ENCODE peak calls at places on chromosome 11, in six cellular contexts. Y is NCI-H524; Z is AG08396; R is GM06990; M is Kasumi-1; G is activated naive CD4-positive, alpha-beta T cell. Q is an unnamed sample.

GRCh38 chr11:61362542-61362875 is 335 bp downstream of the TMEM138 start:
- DNase-seq in Y (no peak), Z (peak), R (no peak), M (no peak), G (no peak), Q (peak)

GRCh38 chr11:60854847-60855725 is 664 bp downstream of the PTGDR2 start:
- DNase-seq in Y (no peak), Z (no peak), R (no peak), M (no peak), G (no peak), Q (peak)

GRCh38 chr11:95589893-95590612 is 199.5 kb downstream of the FAM76B start:
- DNase-seq in Y (no peak), Z (no peak), R (no peak), M (no peak), G (no peak), Q (no peak)

GRCh38 chr11:46895821-46896220 is 22.5 kb downstream of the LRP4 start:
- DNase-seq in Y (no peak), Z (peak), R (no peak), M (no peak), G (no peak), Q (no peak)

GRCh38 chr11:105372214-105372613 is 232.6 kb upstream of the CARD18 start:
- DNase-seq in Y (no peak), Z (no peak), R (no peak), M (no peak), G (no peak), Q (no peak)

GRCh38 chr11:64760759-64761417 is 1.1 kb upstream of the PYGM start:
- DNase-seq in Y (no peak), Z (peak), R (no peak), M (no peak), G (no peak), Q (peak)

GRCh38 chr11:107493117-107493516 is 35.5 kb upstream of the CWF19L2 start:
- DNase-seq in Y (no peak), Z (no peak), R (no peak), M (no peak), G (no peak), Q (no peak)

GRCh38 chr11:83299681-83300080 is 13.5 kb upstream of the CCDC90B start:
- DNase-seq in Y (no peak), Z (no peak), R (no peak), M (no peak), G (no peak), Q (no peak)

GRCh38 chr11:62402226-62402625 is 16.6 kb upstream of the SCGB1A1 start:
- DNase-seq in Y (no peak), Z (no peak), R (no peak), M (no peak), G (no peak), Q (no peak)

GRCh38 chr11:33722579-33723234 is 13.5 kb downstream of the CD59 start:
- DNase-seq in Y (no peak), Z (no peak), R (no peak), M (no peak), G (no peak), Q (peak)

GRCh38 chr11:3747704-3748103 is 49.6 kb downstream of the NUP98 start:
- DNase-seq in Y (no peak), Z (peak), R (no peak), M (peak), G (no peak), Q (no peak)

GRCh38 chr11:129817282-129818051 is 1.8 kb downstream of the TMEM45B start:
- DNase-seq in Y (no peak), Z (no peak), R (no peak), M (no peak), G (no peak), Q (no peak)

GRCh38 chr11:35615911-35616900 is 2.1 kb upstream of the FJX1 start:
- DNase-seq in Y (peak), Z (peak), R (no peak), M (peak), G (no peak), Q (peak)

GRCh38 chr11:130611791-130612251 is 163.4 kb downstream of the ADAMTS15 start:
- DNase-seq in Y (no peak), Z (peak), R (no peak), M (no peak), G (no peak), Q (no peak)

GRCh38 chr11:93368022-93368421 is 37.5 kb downstream of the DEUP1 start:
- DNase-seq in Y (no peak), Z (no peak), R (no peak), M (no peak), G (no peak), Q (no peak)

GRCh38 chr11:132792341-132793140 is 739.8 kb downstream of the OPCML start:
- DNase-seq in Y (no peak), Z (no peak), R (no peak), M (no peak), G (no peak), Q (no peak)

GRCh38 chr11:94721565-94722292 is 46.4 kb upstream of the AMOTL1 start:
- DNase-seq in Y (no peak), Z (no peak), R (no peak), M (no peak), G (no peak), Q (no peak)

GRCh38 chr11:73978576-73979086 is 4.0 kb downstream of the UCP2 start:
- DNase-seq in Y (no peak), Z (no peak), R (no peak), M (no peak), G (no peak), Q (no peak)

GRCh38 chr11:107006076-107006833 is 12.0 kb downstream of the GUCY1A2 start:
- DNase-seq in Y (no peak), Z (no peak), R (no peak), M (no peak), G (no peak), Q (peak)

GRCh38 chr11:134349109-134349801 is 17.5 kb downstream of the GLB1L2 start:
- DNase-seq in Y (no peak), Z (no peak), R (no peak), M (no peak), G (no peak), Q (no peak)

GRCh38 chr11:68946416-68947090 is 34.2 kb downstream of the MRGPRD start:
- DNase-seq in Y (no peak), Z (peak), R (no peak), M (no peak), G (no peak), Q (peak)

GRCh38 chr11:34790620-34791019 is 125.6 kb downstream of the APIP start:
- DNase-seq in Y (no peak), Z (no peak), R (no peak), M (peak), G (no peak), Q (peak)

GRCh38 chr11:5369793-5370192 is 13.8 kb upstream of the OR51M1 start:
- DNase-seq in Y (no peak), Z (peak), R (no peak), M (no peak), G (no peak), Q (peak)

GRCh38 chr11:1983601-1983961 is 14.1 kb downstream of the H19 start:
- DNase-seq in Y (no peak), Z (no peak), R (no peak), M (no peak), G (no peak), Q (no peak)

GRCh38 chr11:11709447-11710239 is 87.8 kb upstream of the GALNT18 start:
- DNase-seq in Y (no peak), Z (no peak), R (no peak), M (no peak), G (no peak), Q (no peak)